ENCODE peak calls at places on chromosomes 6 and 20, in seven cellular contexts. I is suprapubic skin, P is HCT116, Y is IMR-90, J is heart left ventricle, O is stomach, E is esophagus squamous epithelium. K is an unnamed sample.

GRCh38 chr6:157962601-157963084 is 19.0 kb upstream of the SYNJ2 start:
- DNase-seq in I (no peak), P (no peak), Y (peak; percentile 83), J (no peak), O (no peak), E (no peak), K (no peak)

GRCh38 chr20:44496976-44497375 is 21.3 kb downstream of the TTPAL start:
- DNase-seq in I (no peak), P (peak; percentile 39), Y (peak; percentile 96), J (no peak), O (no peak), E (no peak), K (no peak)

GRCh38 chr20:2693996-2694471 is 1.5 kb downstream of the EBF4 start:
- DNase-seq in I (peak; percentile 61), P (no peak), Y (no peak), J (no peak), O (peak; percentile 23), E (no peak), K (no peak)

GRCh38 chr6:39834866-39835265 is 42.7 kb downstream of the DAAM2 start:
- DNase-seq in I (no peak), P (no peak), Y (no peak), J (no peak), O (no peak), E (no peak), K (no peak)

GRCh38 chr6:166325383-166326042 is 16.8 kb downstream of the SFT2D1 start:
- DNase-seq in I (no peak), P (no peak), Y (no peak), J (no peak), O (no peak), E (no peak), K (no peak)

GRCh38 chr6:110581682-110582081 is 105.3 kb upstream of the SLC22A16 start:
- DNase-seq in I (no peak), P (no peak), Y (no peak), J (no peak), O (no peak), E (no peak), K (no peak)

GRCh38 chr6:144286503-144287393 is 1.6 kb downstream of the UTRN start:
- DNase-seq in I (peak; percentile 88), P (no peak), Y (peak; percentile 93), J (peak; percentile 82), O (peak; percentile 79), E (no peak), K (no peak)

GRCh38 chr6:3410385-3411360 is 46.2 kb downstream of the SLC22A23 start:
- DNase-seq in I (peak; percentile 59), P (peak; percentile 51), Y (peak; percentile 57), J (no peak), O (peak; percentile 61), E (no peak), K (peak; percentile 81)

GRCh38 chr20:63563186-63563935 is 9.4 kb downstream of the FNDC11 start:
- DNase-seq in I (no peak), P (no peak), Y (no peak), J (no peak), O (no peak), E (no peak), K (no peak)

DNA sequence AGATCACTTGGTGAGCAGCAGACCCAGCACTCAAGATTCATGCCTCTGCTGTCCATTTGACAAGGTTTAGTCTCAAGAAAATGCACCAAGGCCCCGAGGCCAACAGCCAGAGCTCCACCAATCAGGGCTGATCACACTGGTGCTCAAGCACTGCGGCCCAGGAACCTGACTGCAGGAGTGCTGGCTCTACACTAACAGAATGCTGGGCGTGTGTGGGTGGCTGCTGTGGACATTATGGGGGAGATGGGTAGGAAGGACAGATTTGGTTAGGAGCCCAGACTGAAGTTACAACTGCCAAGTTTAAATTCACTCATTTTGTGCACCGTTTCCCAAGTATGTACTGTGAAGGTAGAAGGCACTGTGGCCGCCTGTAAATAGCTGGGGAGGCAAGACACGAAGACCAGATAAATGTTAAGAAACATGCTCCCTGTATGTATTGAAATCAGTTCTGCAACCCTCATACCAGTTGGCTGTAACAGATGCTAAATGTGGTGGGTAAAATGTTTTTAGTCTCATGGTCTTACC is 28.1 kb downstream of the SNX5 start:
- DNase-seq in I (no peak), P (no peak), Y (no peak), J (no peak), O (no peak), E (no peak), K (peak; percentile 25)
- TF ChIP-seq POLR2A in I (no peak), P (no peak), Y (no peak), J (no peak), O (no peak), E (no peak), K (no peak)

GRCh38 chr6:116370717-116371383 is at the start of gene DSE:
- DNase-seq in I (peak; percentile 90), P (no peak), Y (peak; percentile 86), J (peak; percentile 93), O (peak; percentile 67), E (no peak), K (peak; percentile 53)

GRCh38 chr6:116373300-116373699 is 2.6 kb downstream of the DSE start:
- DNase-seq in I (no peak), P (no peak), Y (peak; percentile 28), J (no peak), O (no peak), E (no peak), K (no peak)

GRCh38 chr6:116369540-116370327 is 1.0 kb upstream of the DSE start:
- DNase-seq in I (no peak), P (no peak), Y (no peak), J (no peak), O (no peak), E (no peak), K (no peak)

GRCh38 chr6:116370328-116370716 is 425 bp upstream of the DSE start:
- DNase-seq in I (no peak), P (peak; percentile 46), Y (no peak), J (no peak), O (no peak), E (no peak), K (no peak)

DNA sequence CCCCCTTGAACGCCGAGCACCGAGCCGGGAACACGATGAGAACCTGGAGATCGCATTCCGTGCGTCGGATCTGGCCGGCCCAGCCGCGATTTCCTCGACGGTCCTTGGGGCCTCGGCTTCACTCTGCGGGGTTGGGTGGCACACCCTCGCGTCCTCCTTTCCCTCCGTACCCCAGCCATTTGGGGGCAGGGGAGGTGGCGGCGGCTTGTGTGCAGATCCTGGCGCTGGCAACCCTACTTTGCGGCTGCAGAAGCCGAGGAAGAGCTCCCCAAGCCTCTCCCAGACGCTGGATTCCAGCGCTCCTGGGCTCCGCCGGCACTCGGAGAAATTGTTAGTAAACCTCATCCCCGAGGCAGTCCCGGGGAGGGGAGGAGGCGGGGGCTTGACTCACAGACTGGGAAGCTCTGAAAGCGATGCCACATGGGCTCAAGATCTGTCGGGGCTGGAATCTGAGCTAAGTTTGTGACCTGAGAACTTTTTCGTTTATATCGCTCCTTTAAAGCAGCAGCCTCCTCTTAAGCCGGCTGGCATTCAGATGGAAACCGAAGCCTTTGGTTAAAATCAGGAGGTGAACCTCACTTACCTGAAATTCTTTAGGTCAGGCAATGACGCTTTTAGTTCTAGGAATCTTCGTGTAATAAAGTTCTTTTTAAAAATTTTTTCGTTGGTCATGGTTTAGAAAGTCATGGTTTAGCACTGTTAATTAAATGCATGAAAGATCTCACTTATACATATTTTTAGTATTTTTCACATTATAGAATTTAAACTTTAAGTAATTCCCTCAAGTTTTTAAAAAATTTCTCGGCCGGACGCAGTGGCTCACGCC is 850 bp downstream of the DSE start:
- DNase-seq in I (peak; percentile 93), P (peak; percentile 42), Y (peak; percentile 94), J (peak; percentile 85), O (peak; percentile 56), E (peak; percentile 15), K (no peak)
- TF ChIP-seq POLR2A in I (no peak), P (no peak), Y (peak; percentile 59), J (no peak), O (no peak), E (peak; percentile 35), K (no peak)

GRCh38 chr6:4788953-4789584 is 12.9 kb downstream of the CDYL start:
- DNase-seq in I (no peak), P (no peak), Y (no peak), J (no peak), O (no peak), E (no peak), K (no peak)
- TF ChIP-seq POLR2A in I (no peak), P (no peak), Y (no peak), J (no peak), O (no peak), E (no peak), K (no peak)

GRCh38 chr20:51767018-51767866 is 948 bp downstream of the ATP9A start:
- DNase-seq in I (peak; percentile 75), P (peak; percentile 85), Y (no peak), J (peak; percentile 85), O (peak; percentile 92), E (no peak), K (peak; percentile 36)
- TF ChIP-seq POLR2A in I (no peak), P (peak; percentile 50), Y (no peak), J (no peak), O (no peak), E (no peak), K (no peak)

DNA sequence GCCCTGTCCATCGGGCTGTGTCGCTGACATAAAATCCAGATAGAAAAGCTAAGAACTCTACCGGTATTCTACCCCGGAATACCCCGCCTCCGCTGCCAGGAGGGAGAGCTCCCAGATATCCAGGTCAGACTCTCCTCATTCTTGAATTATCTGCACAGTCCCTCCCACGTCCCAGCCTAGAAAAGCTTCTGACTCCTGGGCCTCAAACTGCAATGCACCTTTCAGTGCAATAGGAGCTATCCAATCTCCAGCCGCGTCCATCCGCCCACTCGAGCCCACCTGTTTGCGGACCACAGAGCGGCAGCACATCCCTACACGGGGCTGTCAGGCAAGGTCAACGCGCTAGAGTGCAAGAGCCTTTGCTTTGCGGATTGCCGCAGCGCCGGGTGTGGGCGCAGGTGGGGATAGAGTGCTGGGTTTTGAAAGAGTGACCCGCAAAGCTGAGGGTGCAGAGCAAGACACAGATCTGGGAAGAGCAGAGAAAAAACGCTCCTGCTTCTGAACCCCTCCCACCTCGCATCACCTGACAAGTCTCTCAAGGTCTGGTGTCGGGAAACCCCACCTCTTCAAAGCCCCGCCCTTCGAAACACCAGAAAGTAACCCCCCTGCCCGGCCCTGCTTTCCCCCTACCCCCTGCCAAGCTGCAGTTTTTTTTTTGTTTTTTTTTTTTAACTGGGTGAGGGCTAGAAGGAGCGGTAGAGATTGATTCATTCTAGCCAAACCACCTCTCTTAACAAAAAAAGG is 1.3 kb downstream of the TAPBP start:
- DNase-seq in I (peak; percentile 84), P (peak; percentile 59), Y (peak; percentile 64), J (no peak), O (peak; percentile 78), E (no peak), K (peak; percentile 76)
- TF ChIP-seq POLR2A in I (no peak), P (no peak), Y (no peak), J (no peak), O (no peak), E (no peak), K (no peak)

DNA sequence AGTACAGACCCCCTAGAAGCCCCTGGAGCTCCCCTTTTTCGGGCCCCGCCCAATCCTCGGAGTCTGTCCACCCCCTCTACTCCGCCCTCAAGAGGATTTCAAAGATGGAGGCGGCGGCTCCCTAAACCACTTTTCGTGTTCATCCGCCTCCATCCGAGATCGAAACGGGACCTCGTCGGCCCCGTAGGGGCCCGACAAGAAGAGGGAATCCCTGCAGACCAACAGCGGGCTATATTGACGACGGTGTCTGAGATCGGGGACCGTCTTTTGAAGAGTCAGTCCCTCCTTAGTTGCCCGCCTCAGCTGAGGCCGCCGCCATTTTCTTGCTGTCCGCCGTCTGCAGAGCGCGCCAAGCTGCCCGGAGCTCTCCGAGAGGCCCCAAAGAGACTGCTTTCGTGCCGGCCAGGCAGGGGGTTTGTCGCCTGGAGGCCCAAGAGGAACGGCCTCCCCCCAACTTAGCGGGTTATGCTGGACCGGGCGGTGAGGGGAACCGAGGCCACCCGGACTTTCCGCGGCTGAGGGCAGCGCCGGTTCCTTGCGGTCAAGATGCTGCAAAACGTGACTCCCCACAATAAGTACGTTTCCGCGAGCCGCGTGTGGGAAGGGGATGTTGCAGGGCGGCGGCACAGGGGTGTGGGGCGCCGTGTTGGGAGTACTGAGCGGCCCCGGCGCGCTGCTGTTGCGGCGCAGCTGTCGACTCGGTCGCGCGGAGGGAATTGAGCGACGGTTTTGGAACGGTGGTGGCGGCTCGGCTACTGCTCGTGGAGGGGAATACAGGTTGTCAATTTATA is 4.2 kb downstream of the BRD2 start:
- DNase-seq in I (peak; percentile 76), P (no peak), Y (no peak), J (peak; percentile 79), O (no peak), E (no peak), K (peak; percentile 72)
- TF ChIP-seq POLR2A in I (no peak), P (peak; percentile 16), Y (peak; percentile 6), J (no peak), O (no peak), E (no peak), K (peak; percentile 80)

K was measured in erythroblast.